ENCODE peak calls at places on chromosomes 16 and 17, in six cellular contexts. J, M, D, R, F and A are unnamed samples.
A peak's percentile ranks its signal among the peaks of the same experiment; 100 is the strongest.

GRCh38 chr17:55577011-55577586 is 65.8 kb upstream of the SMIM36 start:
- DNase-seq in D (no peak), F (peak; percentile 61), R (no peak), M (no peak), J (no peak), A (no peak)

GRCh38 chr17:66483946-66484345 is 181.5 kb downstream of the PRKCA start:
- DNase-seq in D (no peak), F (no peak), J (no peak), M (no peak), R (no peak), A (no peak)

GRCh38 chr17:4463818-4464501 is 30.2 kb downstream of the SPNS3 start:
- DNase-seq in R (no peak), D (no peak), F (no peak), M (no peak), J (no peak), A (no peak)

GRCh38 chr16:12171206-12171605 is 194.7 kb downstream of the SNX29 start:
- DNase-seq in D (no peak), R (no peak), F (no peak), J (no peak), M (no peak), A (no peak)

GRCh38 chr17:17917394-17917793 is 54.8 kb downstream of the TOM1L2 start:
- DNase-seq in F (no peak), D (no peak), R (no peak), M (no peak), J (no peak), A (no peak)

GRCh38 chr16:678858-679807 is 1.1 kb upstream of the STUB1 start:
- DNase-seq in F (peak; percentile 49), R (peak; percentile 79), J (peak; percentile 91), D (no peak), M (peak; percentile 74), A (no peak)

GRCh38 chr17:28206292-28206691 is 112.7 kb upstream of the TMEM97 start:
- DNase-seq in D (no peak), R (no peak), F (no peak), J (no peak), M (no peak), A (no peak)

GRCh38 chr16:11797957-11798299 is 870 bp upstream of the ZC3H7A start:
- DNase-seq in R (no peak), D (no peak), M (no peak), J (peak; percentile 30), F (peak; percentile 50), A (no peak)

GRCh38 chr17:67221062-67221998 is 23.7 kb downstream of the HELZ start:
- DNase-seq in J (peak; percentile 56), F (peak; percentile 63), D (peak; percentile 40), R (no peak), M (peak; percentile 34), A (no peak)

GRCh38 chr17:10574324-10574723 is 24.9 kb upstream of the MYH2 start:
- DNase-seq in F (no peak), J (no peak), R (no peak), M (no peak), D (no peak), A (no peak)

GRCh38 chr17:74945543-74945942 is 9.8 kb downstream of the OTOP3 start:
- DNase-seq in M (no peak), F (no peak), R (no peak), J (no peak), D (no peak), A (no peak)

GRCh38 chr17:80762076-80762475 is 217.4 kb downstream of the RPTOR start:
- DNase-seq in F (no peak), D (no peak), M (no peak), R (no peak), J (no peak), A (no peak)

GRCh38 chr17:65362826-65363225 is 198.6 kb downstream of the AXIN2 start:
- DNase-seq in F (no peak), D (no peak), M (no peak), R (no peak), J (no peak), A (no peak)

GRCh38 chr16:55057866-55058265 is 127.2 kb downstream of the IRX5 start:
- DNase-seq in D (no peak), F (no peak), J (no peak), R (no peak), M (no peak), A (no peak)

GRCh38 chr16:55061126-55061525 is 130.5 kb downstream of the IRX5 start:
- DNase-seq in F (no peak), J (no peak), M (no peak), D (no peak), R (no peak), A (no peak)

GRCh38 chr16:55058576-55058975 is 127.9 kb downstream of the IRX5 start:
- DNase-seq in R (no peak), M (no peak), D (no peak), F (no peak), J (no peak), A (no peak)

GRCh38 chr16:55056585-55057520 is 126.2 kb downstream of the IRX5 start:
- DNase-seq in F (no peak), R (peak; percentile 82), J (peak; percentile 87), D (no peak), M (no peak), A (no peak)

GRCh38 chr16:55059146-55059545 is 128.5 kb downstream of the IRX5 start:
- DNase-seq in D (no peak), F (no peak), R (no peak), J (no peak), M (no peak), A (no peak)
- H3K9ac ChIP-seq in D (no peak overlapping the region), F (no peak overlapping the region), R (no peak overlapping the region), J (no peak overlapping the region), M (no peak overlapping the region), A (no peak overlapping the region)

GRCh38 chr17:42518755-42519545 is 17.1 kb upstream of the NAGLU start:
- DNase-seq in D (no peak), F (peak; percentile 81), J (no peak), M (peak; percentile 63), R (no peak), A (no peak)

GRCh38 chr17:42519546-42520444 is 16.2 kb upstream of the NAGLU start:
- DNase-seq in R (peak; percentile 59), D (peak; percentile 92), J (no peak), M (peak; percentile 90), F (peak; percentile 98), A (no peak)

GRCh38 chr17:42514867-42515266 is 21.2 kb upstream of the NAGLU start:
- DNase-seq in M (no peak), F (no peak), J (no peak), R (no peak), D (no peak), A (no peak)

GRCh38 chr17:42518046-42518754 is 17.8 kb upstream of the NAGLU start:
- DNase-seq in R (no peak), D (peak; percentile 79), F (peak; percentile 98), J (no peak), M (no peak), A (no peak)

GRCh38 chr17:42517516-42517915 is 18.5 kb upstream of the NAGLU start:
- DNase-seq in M (peak; percentile 80), F (peak; percentile 90), R (peak; percentile 96), D (peak; percentile 56), J (peak; percentile 87), A (peak; percentile 14)
- TF ChIP-seq POLR2AphosphoS5 in M (no peak), F (peak; percentile 78), R (no peak), D (no peak), J (no peak), A (no peak)

GRCh38 chr16:2960183-2961010 is 3.7 kb upstream of the KREMEN2 start:
- DNase-seq in J (no peak), D (no peak), F (no peak), M (no peak), R (no peak), A (no peak)

GRCh38 chr16:2964416-2965223 is 545 bp downstream of the KREMEN2 start:
- DNase-seq in M (peak; percentile 74), D (peak; percentile 76), R (peak; percentile 95), J (peak; percentile 95), F (no peak), A (no peak)

GRCh38 chr16:2962334-2963073 is 1.6 kb upstream of the KREMEN2 start:
- DNase-seq in M (no peak), J (no peak), D (no peak), R (peak; percentile 76), F (no peak), A (no peak)

GRCh38 chr16:2963611-2964415 is at the start of gene KREMEN2:
- DNase-seq in D (peak; percentile 74), R (peak; percentile 87), F (no peak), M (peak; percentile 56), J (peak; percentile 90), A (no peak)

GRCh38 chr16:2963074-2963610 is 933 bp upstream of the KREMEN2 start:
- DNase-seq in R (no peak), D (no peak), M (no peak), J (no peak), F (no peak), A (no peak)
- H3K9ac ChIP-seq in R (no peak overlapping the region), D (peak overlapping the region; percentile 88), M (no peak overlapping the region), J (no peak overlapping the region), F (no peak overlapping the region), A (no peak overlapping the region)

GRCh38 chr17:1628856-1629646 is 417 bp upstream of the SLC43A2 start:
- DNase-seq in R (peak; percentile 95), D (peak; percentile 82), F (peak; percentile 94), M (peak; percentile 91), J (peak; percentile 99), A (peak; percentile 16)

GRCh38 chr17:1626333-1626732 is 2.3 kb downstream of the SLC43A2 start:
- DNase-seq in F (no peak), J (no peak), R (no peak), M (no peak), D (no peak), A (no peak)

GRCh38 chr17:1627987-1628855 is at the start of gene SLC43A2:
- DNase-seq in J (peak; percentile 97), D (peak; percentile 48), M (peak; percentile 58), F (peak; percentile 83), R (peak; percentile 91), A (no peak)

GRCh38 chr17:1625507-1626080 is 3.0 kb downstream of the SLC43A2 start:
- DNase-seq in D (no peak), M (no peak), J (no peak), F (peak; percentile 30), R (no peak), A (no peak)

DNA sequence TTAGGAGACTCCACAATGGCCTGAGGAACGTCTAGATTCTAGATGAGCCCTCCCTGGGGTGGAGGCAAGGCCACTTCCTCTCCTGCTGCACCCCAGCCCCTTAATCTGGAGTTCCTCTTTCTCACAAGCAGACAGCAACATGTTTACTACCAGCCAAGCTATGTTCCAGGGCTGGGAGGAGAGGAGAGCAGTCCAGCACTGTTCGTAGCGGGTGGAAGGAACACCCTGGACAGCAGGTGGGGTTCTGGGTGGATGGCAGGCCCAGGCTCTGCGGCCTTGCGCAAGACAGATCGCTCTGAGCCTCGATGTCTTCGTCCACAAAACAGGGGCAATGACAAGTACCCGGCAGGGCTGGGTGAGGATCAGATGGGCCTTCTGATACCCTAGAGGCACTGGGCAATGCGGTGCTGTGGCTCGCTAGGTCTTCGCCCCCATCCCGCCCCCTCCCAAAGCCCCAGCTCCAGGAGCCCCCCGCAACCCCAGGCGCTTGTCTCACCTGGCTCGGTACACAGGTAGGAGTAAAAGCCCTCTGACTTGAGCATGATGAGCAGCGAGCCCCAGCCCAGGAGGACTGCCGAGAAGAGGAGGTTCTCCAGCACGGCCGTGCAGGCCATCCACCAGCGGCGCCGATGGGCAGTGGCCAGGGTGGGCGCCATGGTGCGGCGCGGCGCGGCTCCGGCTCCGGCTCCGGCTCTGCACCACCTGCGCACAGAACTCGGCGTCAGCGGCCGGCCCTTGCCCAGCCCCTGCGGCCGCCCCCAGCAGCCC is 1.2 kb downstream of the SLC43A2 start:
- DNase-seq in R (peak; percentile 64), J (no peak), D (no peak), M (no peak), F (no peak), A (no peak)
- TF ChIP-seq POLR2AphosphoS5 in R (no peak), J (no peak), D (no peak), M (no peak), F (no peak), A (no peak)